ENCODE peak calls at places on chromosome 18, in eight cellular contexts. C is left ventricle myocardium inferior; J is heart right ventricle; E is retinal pigment epithelial cell; M is pancreas; D is kidney; Y is CD8-positive, alpha-beta T cell; X is astrocyte of the spinal cord. I is an unnamed sample.

GRCh38 chr18:23992119-23992940 is 22.2 kb upstream of the TTC39C start:
- DNase-seq in C (peak; percentile 51), J (peak; percentile 50), E (peak; percentile 99), M (peak; percentile 35), D (no peak), Y (no peak), X (peak; percentile 56), I (peak; percentile 72)

GRCh38 chr18:48850891-48851302 is 99.9 kb downstream of the SMAD7 start:
- DNase-seq in C (no peak), J (peak; percentile 39), E (no peak), M (no peak), D (no peak), Y (no peak), X (peak; percentile 66), I (no peak)

GRCh38 chr18:52572036-52572750 is 232.2 kb downstream of the DCC start:
- DNase-seq in C (no peak), J (no peak), E (no peak), M (no peak), D (no peak), Y (no peak), X (no peak), I (no peak)

GRCh38 chr18:44681039-44681595 is 429 bp downstream of the SETBP1 start:
- DNase-seq in C (no peak), J (no peak), E (no peak), M (no peak), D (no peak), Y (no peak), X (no peak), I (no peak)

GRCh38 chr18:59272971-59273935 is at the start of gene RAX:
- DNase-seq in C (no peak), J (no peak), E (peak; percentile 67), M (no peak), D (peak; percentile 70), Y (no peak), X (no peak), I (no peak)

GRCh38 chr18:69590150-69590549 is 189.5 kb downstream of the DOK6 start:
- DNase-seq in C (no peak), J (no peak), E (peak; percentile 9), M (no peak), D (no peak), Y (no peak), X (no peak), I (no peak)

GRCh38 chr18:30271716-30272115 is 770.8 kb downstream of the DSC3 start:
- DNase-seq in C (no peak), J (no peak), E (no peak), M (no peak), D (no peak), Y (no peak), X (no peak), I (no peak)

GRCh38 chr18:49322770-49323490 is 137.5 kb downstream of the DYM start:
- DNase-seq in C (no peak), J (no peak), E (no peak), M (no peak), D (no peak), Y (no peak), X (no peak), I (no peak)

GRCh38 chr18:11091746-11092145 is 57.6 kb downstream of the PIEZO2 start:
- DNase-seq in C (no peak), J (no peak), E (no peak), M (no peak), D (no peak), Y (no peak), X (no peak), I (no peak)

GRCh38 chr18:70931942-70932814 is 643.3 kb downstream of the SOCS6 start:
- DNase-seq in C (no peak), J (no peak), E (peak; percentile 13), M (no peak), D (no peak), Y (no peak), X (peak; percentile 50), I (peak; percentile 1)

GRCh38 chr18:64311859-64312258 is 163.0 kb upstream of the LINC00305 start:
- DNase-seq in C (no peak), J (no peak), E (no peak), M (no peak), D (no peak), Y (no peak), X (no peak), I (no peak)
- TF ChIP-seq CTCF in C (no peak), J (no peak), E (no peak), M (no peak), D (no peak), Y (no peak), X (no peak), I (no peak)

GRCh38 chr18:8367217-8367988 is 241.8 kb upstream of the RAB12 start:
- DNase-seq in C (no peak), J (peak; percentile 38), E (no peak), M (peak; percentile 58), D (peak; percentile 76), Y (no peak), X (peak; percentile 18), I (no peak)
- H3K4me3 ChIP-seq in C (peak overlapping the region; percentile 59), J (peak overlapping the region; percentile 45), E (peak overlapping the region; percentile 38), M (peak overlapping the region; percentile 7), D (peak overlapping the region; percentile 54), Y (no peak overlapping the region), X (peak overlapping the region; percentile 1), I (peak overlapping the region; percentile 24)

GRCh38 chr18:56368066-56368465 is 270.3 kb downstream of the TXNL1 start:
- DNase-seq in C (no peak), J (no peak), E (no peak), M (no peak), D (peak; percentile 54), Y (no peak), X (no peak), I (no peak)
- TF ChIP-seq CTCF in C (no peak), J (no peak), E (no peak), M (no peak), D (no peak), Y (no peak), X (no peak), I (no peak)

GRCh38 chr18:35477974-35478373 is 19.8 kb downstream of the INO80C start:
- DNase-seq in C (no peak), J (no peak), E (no peak), M (no peak), D (no peak), Y (no peak), X (no peak), I (no peak)
- H3K4me3 ChIP-seq in C (no peak overlapping the region), J (no peak overlapping the region), E (no peak overlapping the region), M (no peak overlapping the region), D (no peak overlapping the region), Y (no peak overlapping the region), X (no peak overlapping the region), I (no peak overlapping the region)

GRCh38 chr18:57444301-57444759 is 9.2 kb downstream of the ONECUT2 start:
- DNase-seq in C (no peak), J (no peak), E (no peak), M (no peak), D (no peak), Y (no peak), X (no peak), I (no peak)

GRCh38 chr18:57445488-57446319 is 10.5 kb downstream of the ONECUT2 start:
- DNase-seq in C (no peak), J (no peak), E (no peak), M (no peak), D (no peak), Y (no peak), X (no peak), I (no peak)

GRCh38 chr18:57443716-57444115 is 8.5 kb downstream of the ONECUT2 start:
- DNase-seq in C (no peak), J (no peak), E (no peak), M (no peak), D (no peak), Y (no peak), X (no peak), I (no peak)

GRCh38 chr18:57447154-57447621 is 12.0 kb downstream of the ONECUT2 start:
- DNase-seq in C (no peak), J (no peak), E (no peak), M (no peak), D (no peak), Y (no peak), X (peak; percentile 35), I (no peak)

DNA sequence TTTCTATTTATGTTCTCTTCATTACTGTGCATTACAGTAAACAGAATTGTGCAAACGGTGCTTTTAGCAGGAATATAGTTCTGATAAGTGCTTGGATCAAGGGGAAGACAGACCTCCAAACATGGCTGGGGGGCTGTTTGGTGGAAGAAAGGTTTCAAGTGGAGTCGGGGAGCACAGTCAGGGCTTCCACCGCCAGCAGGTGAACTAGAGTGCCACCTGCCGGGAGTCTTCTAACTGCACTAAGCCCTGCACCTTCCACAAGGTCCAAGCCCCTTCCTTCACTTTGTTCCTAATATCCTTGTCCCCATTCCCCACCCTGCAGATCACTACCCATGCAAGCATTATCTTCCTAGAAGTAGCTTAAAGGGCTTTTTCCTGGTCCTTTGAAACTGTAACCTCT is 11.1 kb downstream of the ONECUT2 start:
- DNase-seq in C (no peak), J (no peak), E (no peak), M (no peak), D (no peak), Y (no peak), X (no peak), I (no peak)
- TF ChIP-seq CTCF in C (peak; percentile 55), J (peak; percentile 42), E (peak; percentile 70), M (no peak), D (no peak), Y (no peak), X (peak; percentile 60), I (peak; percentile 35)

GRCh38 chr18:12839526-12840196 is 44.4 kb downstream of the PTPN2 start:
- DNase-seq in C (no peak), J (no peak), E (no peak), M (no peak), D (no peak), Y (no peak), X (peak; percentile 29), I (peak; percentile 60)

GRCh38 chr18:12836551-12836950 is 47.5 kb downstream of the PTPN2 start:
- DNase-seq in C (no peak), J (no peak), E (no peak), M (no peak), D (no peak), Y (no peak), X (no peak), I (no peak)

GRCh38 chr18:12838178-12838634 is 45.8 kb downstream of the PTPN2 start:
- DNase-seq in C (no peak), J (no peak), E (peak; percentile 22), M (peak; percentile 74), D (peak; percentile 88), Y (no peak), X (peak; percentile 84), I (peak; percentile 96)

GRCh38 chr18:12839057-12839525 is 44.9 kb downstream of the PTPN2 start:
- DNase-seq in C (no peak), J (no peak), E (no peak), M (no peak), D (no peak), Y (no peak), X (no peak), I (no peak)

GRCh38 chr18:12837747-12838146 is 46.3 kb downstream of the PTPN2 start:
- DNase-seq in C (no peak), J (no peak), E (no peak), M (no peak), D (no peak), Y (no peak), X (peak; percentile 56), I (peak; percentile 56)
- H3K4me3 ChIP-seq in C (no peak overlapping the region), J (no peak overlapping the region), E (no peak overlapping the region), M (no peak overlapping the region), D (no peak overlapping the region), Y (no peak overlapping the region), X (no peak overlapping the region), I (no peak overlapping the region)